ENCODE peak calls at places on chromosomes 12 and 14, in eight cellular contexts. One of them, this sample, is unnamed.
A peak's percentile ranks its signal among the peaks of the same experiment; 100 is the strongest.

GRCh38 chr14:66496911-66497310 is 10.7 kb downstream of the CCDC196 start:
- ATAC-seq in CD4-positive, alpha-beta T cell: no peak
- ATAC-seq in T-helper 17 cell: no peak
- ATAC-seq in Right ventricle myocardium superior: no peak
- ATAC-seq in GM23338: no peak
- ATAC-seq in central memory CD8-positive, alpha-beta T cell: no peak
- ATAC-seq in right cardiac atrium: no peak
- ATAC-seq in left cardiac atrium: no peak
- ATAC-seq in this sample: no peak

GRCh38 chr14:102262894-102263462 is 42.0 kb downstream of the MOK start:
- ATAC-seq in CD4-positive, alpha-beta T cell: no peak
- ATAC-seq in T-helper 17 cell: no peak
- ATAC-seq in Right ventricle myocardium superior: peak; percentile 35
- ATAC-seq in GM23338: peak; percentile 98
- ATAC-seq in central memory CD8-positive, alpha-beta T cell: no peak
- ATAC-seq in right cardiac atrium: no peak
- ATAC-seq in left cardiac atrium: no peak
- ATAC-seq in this sample: no peak

GRCh38 chr14:105331575-105332351 is 17.2 kb downstream of the PACS2 start:
- ATAC-seq in CD4-positive, alpha-beta T cell: peak; percentile 57
- ATAC-seq in T-helper 17 cell: no peak
- ATAC-seq in Right ventricle myocardium superior: no peak
- ATAC-seq in GM23338: no peak
- ATAC-seq in central memory CD8-positive, alpha-beta T cell: no peak
- ATAC-seq in right cardiac atrium: no peak
- ATAC-seq in left cardiac atrium: no peak
- ATAC-seq in this sample: no peak

GRCh38 chr14:45679852-45680251 is 426.9 kb upstream of the MIS18BP1 start:
- ATAC-seq in CD4-positive, alpha-beta T cell: no peak
- ATAC-seq in T-helper 17 cell: no peak
- ATAC-seq in Right ventricle myocardium superior: no peak
- ATAC-seq in GM23338: no peak
- ATAC-seq in central memory CD8-positive, alpha-beta T cell: no peak
- ATAC-seq in right cardiac atrium: no peak
- ATAC-seq in left cardiac atrium: no peak
- ATAC-seq in this sample: no peak

GRCh38 chr14:90301580-90302181 is 30.1 kb downstream of the NRDE2 start:
- ATAC-seq in CD4-positive, alpha-beta T cell: no peak
- ATAC-seq in T-helper 17 cell: no peak
- ATAC-seq in Right ventricle myocardium superior: peak; percentile 75
- ATAC-seq in GM23338: no peak
- ATAC-seq in central memory CD8-positive, alpha-beta T cell: no peak
- ATAC-seq in right cardiac atrium: peak; percentile 73
- ATAC-seq in left cardiac atrium: peak; percentile 83
- ATAC-seq in this sample: no peak

GRCh38 chr12:31303466-31303865 is 22.5 kb downstream of the SINHCAF start:
- ATAC-seq in CD4-positive, alpha-beta T cell: no peak
- ATAC-seq in T-helper 17 cell: no peak
- ATAC-seq in Right ventricle myocardium superior: no peak
- ATAC-seq in GM23338: no peak
- ATAC-seq in central memory CD8-positive, alpha-beta T cell: no peak
- ATAC-seq in right cardiac atrium: no peak
- ATAC-seq in left cardiac atrium: no peak
- ATAC-seq in this sample: no peak

GRCh38 chr14:77220246-77221017 is 38.8 kb downstream of the TMEM63C start:
- ATAC-seq in CD4-positive, alpha-beta T cell: no peak
- ATAC-seq in T-helper 17 cell: no peak
- ATAC-seq in Right ventricle myocardium superior: peak; percentile 37
- ATAC-seq in GM23338: no peak
- ATAC-seq in central memory CD8-positive, alpha-beta T cell: no peak
- ATAC-seq in right cardiac atrium: no peak
- ATAC-seq in left cardiac atrium: peak; percentile 29
- ATAC-seq in this sample: no peak

GRCh38 chr12:109711596-109712461 is 1.8 kb upstream of the FAM222A start:
- ATAC-seq in CD4-positive, alpha-beta T cell: no peak
- ATAC-seq in T-helper 17 cell: no peak
- ATAC-seq in Right ventricle myocardium superior: peak; percentile 23
- ATAC-seq in GM23338: peak; percentile 22
- ATAC-seq in central memory CD8-positive, alpha-beta T cell: no peak
- ATAC-seq in right cardiac atrium: no peak
- ATAC-seq in left cardiac atrium: no peak
- ATAC-seq in this sample: no peak

GRCh38 chr12:112409064-112409905 is at the start of gene RPL6:
- ATAC-seq in CD4-positive, alpha-beta T cell: peak; percentile 86
- ATAC-seq in T-helper 17 cell: peak; percentile 91
- ATAC-seq in Right ventricle myocardium superior: peak; percentile 96
- ATAC-seq in GM23338: peak; percentile 94
- ATAC-seq in central memory CD8-positive, alpha-beta T cell: peak; percentile 94
- ATAC-seq in right cardiac atrium: peak; percentile 96
- ATAC-seq in left cardiac atrium: peak; percentile 96
- ATAC-seq in this sample: peak; percentile 87

GRCh38 chr14:95023886-95024285 is 133.4 kb downstream of the DICER1 start:
- ATAC-seq in CD4-positive, alpha-beta T cell: no peak
- ATAC-seq in T-helper 17 cell: no peak
- ATAC-seq in Right ventricle myocardium superior: no peak
- ATAC-seq in GM23338: no peak
- ATAC-seq in central memory CD8-positive, alpha-beta T cell: no peak
- ATAC-seq in right cardiac atrium: no peak
- ATAC-seq in left cardiac atrium: no peak
- ATAC-seq in this sample: no peak

GRCh38 chr12:56808954-56809353 is 45.8 kb downstream of the HSD17B6 start:
- ATAC-seq in CD4-positive, alpha-beta T cell: no peak
- ATAC-seq in T-helper 17 cell: no peak
- ATAC-seq in Right ventricle myocardium superior: no peak
- ATAC-seq in GM23338: no peak
- ATAC-seq in central memory CD8-positive, alpha-beta T cell: no peak
- ATAC-seq in right cardiac atrium: no peak
- ATAC-seq in left cardiac atrium: no peak
- ATAC-seq in this sample: no peak

GRCh38 chr12:104297477-104298113 is 5.9 kb upstream of the EID3 start:
- ATAC-seq in CD4-positive, alpha-beta T cell: no peak
- ATAC-seq in T-helper 17 cell: no peak
- ATAC-seq in Right ventricle myocardium superior: no peak
- ATAC-seq in GM23338: no peak
- ATAC-seq in central memory CD8-positive, alpha-beta T cell: no peak
- ATAC-seq in right cardiac atrium: no peak
- ATAC-seq in left cardiac atrium: no peak
- ATAC-seq in this sample: peak; percentile 46

GRCh38 chr12:108793756-108794441 is 62.6 kb upstream of the CORO1C start:
- ATAC-seq in CD4-positive, alpha-beta T cell: no peak
- ATAC-seq in T-helper 17 cell: no peak
- ATAC-seq in Right ventricle myocardium superior: peak; percentile 83
- ATAC-seq in GM23338: peak; percentile 69
- ATAC-seq in central memory CD8-positive, alpha-beta T cell: no peak
- ATAC-seq in right cardiac atrium: peak; percentile 66
- ATAC-seq in left cardiac atrium: peak; percentile 90
- ATAC-seq in this sample: no peak

This sample was measured in activated CD4-positive, CD25-positive, alpha-beta regulatory T cell treated with anti-CD3 and anti-CD28 coated beads, Interleukin-2, amount 50 U/mL, for 24 hours.